ENCODE peak calls at places on chromosomes 1 and 21, in nine cellular contexts. One of them, this sample, is unnamed.

GRCh38 chr1:154371436-154371835 is 33.7 kb upstream of the IL6R start:
- DNase-seq in PC-3: no peak
- DNase-seq in endothelial cell of umbilical vein: no peak
- DNase-seq in fibroblast of lung: no peak
- DNase-seq in endodermal cell: no peak
- DNase-seq in neural progenitor cell: no peak
- DNase-seq in IMR-90: no peak
- DNase-seq in neuronal stem cell: no peak
- DNase-seq in mesendoderm: no peak
- DNase-seq in this sample: no peak

GRCh38 chr1:8089535-8090228 is 63.6 kb upstream of the ERRFI1 start:
- DNase-seq in PC-3: peak
- DNase-seq in endothelial cell of umbilical vein: peak
- DNase-seq in fibroblast of lung: peak
- DNase-seq in endodermal cell: no peak
- DNase-seq in neural progenitor cell: no peak
- DNase-seq in IMR-90: peak
- DNase-seq in neuronal stem cell: no peak
- DNase-seq in mesendoderm: no peak
- DNase-seq in this sample: peak

GRCh38 chr1:89363638-89364536 is at the start of gene GBP6:
- DNase-seq in PC-3: peak
- DNase-seq in endothelial cell of umbilical vein: no peak
- DNase-seq in fibroblast of lung: peak
- DNase-seq in endodermal cell: peak
- DNase-seq in neural progenitor cell: peak
- DNase-seq in IMR-90: no peak
- DNase-seq in neuronal stem cell: no peak
- DNase-seq in mesendoderm: peak
- DNase-seq in this sample: peak

GRCh38 chr1:22699629-22700028 is 11.0 kb upstream of the EPHB2 start:
- DNase-seq in PC-3: no peak
- DNase-seq in endothelial cell of umbilical vein: no peak
- DNase-seq in fibroblast of lung: no peak
- DNase-seq in endodermal cell: no peak
- DNase-seq in neural progenitor cell: no peak
- DNase-seq in IMR-90: no peak
- DNase-seq in neuronal stem cell: no peak
- DNase-seq in mesendoderm: no peak
- DNase-seq in this sample: no peak

GRCh38 chr1:114353233-114353632 is 157.8 kb downstream of the TRIM33 start:
- DNase-seq in PC-3: peak
- DNase-seq in endothelial cell of umbilical vein: peak
- DNase-seq in fibroblast of lung: peak
- DNase-seq in endodermal cell: peak
- DNase-seq in neural progenitor cell: no peak
- DNase-seq in IMR-90: peak
- DNase-seq in neuronal stem cell: no peak
- DNase-seq in mesendoderm: peak
- DNase-seq in this sample: peak

GRCh38 chr1:81583878-81584277 is 216.9 kb upstream of the ADGRL2 start:
- DNase-seq in PC-3: no peak
- DNase-seq in endothelial cell of umbilical vein: no peak
- DNase-seq in fibroblast of lung: no peak
- DNase-seq in endodermal cell: no peak
- DNase-seq in neural progenitor cell: no peak
- DNase-seq in IMR-90: no peak
- DNase-seq in neuronal stem cell: no peak
- DNase-seq in mesendoderm: no peak
- DNase-seq in this sample: no peak

GRCh38 chr21:34877485-34878128 is 171.5 kb downstream of the RUNX1 start:
- DNase-seq in PC-3: peak
- DNase-seq in endothelial cell of umbilical vein: no peak
- DNase-seq in fibroblast of lung: no peak
- DNase-seq in endodermal cell: no peak
- DNase-seq in neural progenitor cell: no peak
- DNase-seq in IMR-90: no peak
- DNase-seq in neuronal stem cell: no peak
- DNase-seq in mesendoderm: no peak
- DNase-seq in this sample: no peak

GRCh38 chr1:182404764-182405163 is 4.3 kb upstream of the TEDDM1 start:
- DNase-seq in PC-3: no peak
- DNase-seq in endothelial cell of umbilical vein: no peak
- DNase-seq in fibroblast of lung: no peak
- DNase-seq in endodermal cell: no peak
- DNase-seq in neural progenitor cell: no peak
- DNase-seq in IMR-90: no peak
- DNase-seq in neuronal stem cell: no peak
- DNase-seq in mesendoderm: peak
- DNase-seq in this sample: no peak

GRCh38 chr1:76942549-76942948 is 75.3 kb downstream of the ST6GALNAC5 start:
- DNase-seq in PC-3: no peak
- DNase-seq in endothelial cell of umbilical vein: no peak
- DNase-seq in fibroblast of lung: peak
- DNase-seq in endodermal cell: no peak
- DNase-seq in neural progenitor cell: no peak
- DNase-seq in IMR-90: peak
- DNase-seq in neuronal stem cell: no peak
- DNase-seq in mesendoderm: no peak
- DNase-seq in this sample: peak

GRCh38 chr1:78649628-78650027 is at the start of gene IFI44:
- DNase-seq in PC-3: peak
- DNase-seq in endothelial cell of umbilical vein: peak
- DNase-seq in fibroblast of lung: peak
- DNase-seq in endodermal cell: no peak
- DNase-seq in neural progenitor cell: no peak
- DNase-seq in IMR-90: peak
- DNase-seq in neuronal stem cell: no peak
- DNase-seq in mesendoderm: no peak
- DNase-seq in this sample: peak

GRCh38 chr1:115829023-115829674 is 11.8 kb downstream of the NHLH2 start:
- DNase-seq in PC-3: peak
- DNase-seq in endothelial cell of umbilical vein: no peak
- DNase-seq in fibroblast of lung: peak
- DNase-seq in endodermal cell: peak
- DNase-seq in neural progenitor cell: no peak
- DNase-seq in IMR-90: peak
- DNase-seq in neuronal stem cell: no peak
- DNase-seq in mesendoderm: peak
- DNase-seq in this sample: peak

GRCh38 chr1:86757272-86757984 is 53.1 kb downstream of the SH3GLB1 start:
- DNase-seq in PC-3: no peak
- DNase-seq in endothelial cell of umbilical vein: peak
- DNase-seq in fibroblast of lung: peak
- DNase-seq in endodermal cell: no peak
- DNase-seq in neural progenitor cell: no peak
- DNase-seq in IMR-90: peak
- DNase-seq in neuronal stem cell: no peak
- DNase-seq in mesendoderm: no peak
- DNase-seq in this sample: peak

GRCh38 chr21:20270365-20271055 is 727.7 kb upstream of the NCAM2 start:
- DNase-seq in PC-3: no peak
- DNase-seq in endothelial cell of umbilical vein: no peak
- DNase-seq in fibroblast of lung: no peak
- DNase-seq in endodermal cell: no peak
- DNase-seq in neural progenitor cell: no peak
- DNase-seq in IMR-90: no peak
- DNase-seq in neuronal stem cell: no peak
- DNase-seq in mesendoderm: no peak
- DNase-seq in this sample: no peak

GRCh38 chr1:81165963-81166362 is 634.8 kb upstream of the ADGRL2 start:
- DNase-seq in PC-3: peak
- DNase-seq in endothelial cell of umbilical vein: peak
- DNase-seq in fibroblast of lung: no peak
- DNase-seq in endodermal cell: no peak
- DNase-seq in neural progenitor cell: no peak
- DNase-seq in IMR-90: peak
- DNase-seq in neuronal stem cell: no peak
- DNase-seq in mesendoderm: no peak
- DNase-seq in this sample: no peak

GRCh38 chr1:116268211-116268610 is 104.8 kb upstream of the ATP1A1 start:
- DNase-seq in PC-3: peak
- DNase-seq in endothelial cell of umbilical vein: no peak
- DNase-seq in fibroblast of lung: no peak
- DNase-seq in endodermal cell: no peak
- DNase-seq in neural progenitor cell: no peak
- DNase-seq in IMR-90: no peak
- DNase-seq in neuronal stem cell: no peak
- DNase-seq in mesendoderm: no peak
- DNase-seq in this sample: peak

GRCh38 chr1:172041689-172042088 is 200.4 kb downstream of the DNM3 start:
- DNase-seq in PC-3: peak
- DNase-seq in endothelial cell of umbilical vein: peak
- DNase-seq in fibroblast of lung: peak
- DNase-seq in endodermal cell: no peak
- DNase-seq in neural progenitor cell: no peak
- DNase-seq in IMR-90: peak
- DNase-seq in neuronal stem cell: no peak
- DNase-seq in mesendoderm: no peak
- DNase-seq in this sample: peak

GRCh38 chr1:201154389-201155165 is at the start of gene TMEM9:
- DNase-seq in PC-3: peak
- DNase-seq in endothelial cell of umbilical vein: peak
- DNase-seq in fibroblast of lung: peak
- DNase-seq in endodermal cell: peak
- DNase-seq in neural progenitor cell: peak
- DNase-seq in IMR-90: peak
- DNase-seq in neuronal stem cell: peak
- DNase-seq in mesendoderm: peak
- DNase-seq in this sample: peak

DNA sequence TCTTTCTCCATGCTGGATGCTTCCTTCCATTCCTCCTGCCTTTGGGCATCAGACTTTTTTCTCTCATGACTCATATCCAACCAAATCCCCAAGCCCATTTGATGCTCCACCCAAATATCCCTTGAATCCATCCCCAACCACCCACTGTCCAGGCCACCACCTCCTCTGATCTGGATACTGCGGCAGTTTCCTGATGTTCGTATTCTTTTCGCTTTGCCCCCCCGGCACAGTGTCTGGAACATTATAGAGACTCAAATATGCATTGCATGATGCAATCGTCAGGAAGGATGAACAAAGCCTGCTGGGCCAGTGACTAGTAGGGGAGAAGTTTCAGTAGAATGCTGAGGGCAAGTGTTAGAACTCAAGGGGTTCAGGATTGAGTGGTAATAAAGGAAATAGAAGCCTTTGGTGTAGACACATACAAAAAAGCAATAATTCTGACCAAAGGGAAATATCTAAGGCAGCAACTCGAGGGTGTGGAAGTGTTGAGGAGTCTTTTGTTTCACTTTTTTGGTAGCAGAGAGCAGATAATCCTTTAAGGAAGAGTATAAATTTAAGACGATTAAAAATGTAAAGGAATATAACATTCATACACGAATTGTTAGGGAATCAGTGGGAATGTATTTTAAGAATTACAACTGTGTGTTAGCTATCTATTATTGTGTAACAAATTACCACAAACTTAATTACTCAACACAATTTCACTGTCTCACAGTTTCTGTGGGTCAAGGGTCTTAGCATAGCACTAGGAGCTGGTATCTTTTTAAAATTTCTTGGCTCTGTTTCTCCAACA is 7.5 kb downstream of the S100A11 start:
- DNase-seq in PC-3: no peak
- DNase-seq in endothelial cell of umbilical vein: no peak
- DNase-seq in fibroblast of lung: peak
- DNase-seq in endodermal cell: no peak
- DNase-seq in neural progenitor cell: no peak
- DNase-seq in IMR-90: peak
- DNase-seq in neuronal stem cell: no peak
- DNase-seq in mesendoderm: peak
- DNase-seq in this sample: peak
- H3K4me3 ChIP-seq in PC-3: no peak
- H3K4me3 ChIP-seq in endothelial cell of umbilical vein: no peak
- H3K4me3 ChIP-seq in fibroblast of lung: no peak
- H3K4me3 ChIP-seq in endodermal cell: no peak
- H3K4me3 ChIP-seq in neural progenitor cell: no peak
- H3K4me3 ChIP-seq in IMR-90: no peak
- H3K4me3 ChIP-seq in neuronal stem cell: no peak
- H3K4me3 ChIP-seq in mesendoderm: no peak
- H3K4me3 ChIP-seq in this sample: no peak

GRCh38 chr1:203167026-203167912 is 8.4 kb downstream of the MYBPH start:
- DNase-seq in PC-3: no peak
- DNase-seq in endothelial cell of umbilical vein: no peak
- DNase-seq in fibroblast of lung: no peak
- DNase-seq in endodermal cell: no peak
- DNase-seq in neural progenitor cell: no peak
- DNase-seq in IMR-90: no peak
- DNase-seq in neuronal stem cell: no peak
- DNase-seq in mesendoderm: peak
- DNase-seq in this sample: peak
- H3K9ac ChIP-seq in PC-3: no peak
- H3K9ac ChIP-seq in endothelial cell of umbilical vein: no peak
- H3K9ac ChIP-seq in fibroblast of lung: no peak
- H3K9ac ChIP-seq in endodermal cell: no peak
- H3K9ac ChIP-seq in neural progenitor cell: no peak
- H3K9ac ChIP-seq in IMR-90: no peak
- H3K9ac ChIP-seq in neuronal stem cell: no peak
- H3K9ac ChIP-seq in mesendoderm: no peak
- H3K9ac ChIP-seq in this sample: no peak

DNA sequence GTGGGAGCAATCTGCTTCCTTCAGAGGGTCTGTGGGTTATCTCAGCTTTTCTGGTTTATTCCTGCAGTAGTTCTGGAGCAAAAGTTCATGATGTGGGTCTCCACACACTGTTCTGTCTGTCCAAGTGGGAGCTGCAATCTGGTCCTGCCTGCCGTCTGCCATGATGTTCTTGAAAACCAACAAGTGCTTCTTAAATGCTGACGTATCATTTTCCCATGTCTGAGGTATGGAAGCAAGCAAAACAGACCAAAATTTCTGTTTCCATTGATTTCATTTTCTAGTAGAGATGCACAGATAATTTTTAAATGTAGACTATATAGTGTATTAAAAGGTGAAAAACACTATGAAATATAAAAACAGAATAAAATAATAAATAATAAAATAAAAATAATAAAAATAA is 65.2 kb downstream of the SERINC2 start:
- DNase-seq in PC-3: no peak
- DNase-seq in endothelial cell of umbilical vein: no peak
- DNase-seq in fibroblast of lung: no peak
- DNase-seq in endodermal cell: no peak
- DNase-seq in neural progenitor cell: no peak
- DNase-seq in IMR-90: no peak
- DNase-seq in neuronal stem cell: no peak
- DNase-seq in mesendoderm: no peak
- DNase-seq in this sample: no peak
- H3K4me3 ChIP-seq in PC-3: no peak
- H3K4me3 ChIP-seq in endothelial cell of umbilical vein: no peak
- H3K4me3 ChIP-seq in fibroblast of lung: no peak
- H3K4me3 ChIP-seq in endodermal cell: no peak
- H3K4me3 ChIP-seq in neural progenitor cell: no peak
- H3K4me3 ChIP-seq in IMR-90: no peak
- H3K4me3 ChIP-seq in neuronal stem cell: no peak
- H3K4me3 ChIP-seq in mesendoderm: no peak
- H3K4me3 ChIP-seq in this sample: no peak

DNA sequence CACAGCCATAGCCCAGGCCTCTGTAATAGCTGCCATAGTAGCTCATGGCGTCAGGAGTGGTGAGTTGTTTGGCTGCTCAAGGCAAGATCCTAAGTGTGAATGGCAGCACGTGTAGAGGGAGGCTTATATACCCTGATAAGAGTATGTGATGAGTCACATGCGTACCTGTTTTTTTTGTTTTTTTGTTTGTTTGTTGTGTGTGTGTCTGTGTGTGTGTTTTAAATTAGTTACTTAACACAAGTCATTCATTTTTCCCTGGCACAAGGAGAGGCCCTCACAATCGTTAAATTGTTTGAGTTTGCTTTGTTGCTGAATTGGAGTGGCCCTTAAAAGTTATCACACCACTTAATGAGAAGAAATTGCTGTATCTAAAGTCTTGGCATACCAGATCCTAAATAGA is at the start of gene KRTAP19-4:
- DNase-seq in PC-3: no peak
- DNase-seq in endothelial cell of umbilical vein: no peak
- DNase-seq in fibroblast of lung: no peak
- DNase-seq in endodermal cell: no peak
- DNase-seq in neural progenitor cell: no peak
- DNase-seq in IMR-90: no peak
- DNase-seq in neuronal stem cell: no peak
- DNase-seq in mesendoderm: no peak
- DNase-seq in this sample: no peak
- H3K9ac ChIP-seq in PC-3: no peak
- H3K9ac ChIP-seq in endothelial cell of umbilical vein: no peak
- H3K9ac ChIP-seq in fibroblast of lung: no peak
- H3K9ac ChIP-seq in endodermal cell: no peak
- H3K9ac ChIP-seq in neural progenitor cell: no peak
- H3K9ac ChIP-seq in IMR-90: no peak
- H3K9ac ChIP-seq in neuronal stem cell: no peak
- H3K9ac ChIP-seq in mesendoderm: no peak
- H3K9ac ChIP-seq in this sample: no peak